ENCODE peak calls at places on chromosomes 3 and 15, in nine cellular contexts. T is DMS79 treated with DMSO at 0.1 percent for 48 hours; L is stimulated activated CD8-positive, alpha-beta memory T cell treated with anti-CD3 and anti-CD28 coated beads, Interleukin-4, amount 100 ng/mL, for 4 hours; U is hepatocyte; F is non-pigmented ciliary epithelial cell; P is activated T-helper 1 cell treated with Interleukin-2 at 50 U/mL for 16 hours; M is T-cell; Y is NCI-H1092 treated with DMSO at 0.1 percent for 48 hours; V is astrocyte. G is an unnamed sample.

GRCh38 chr3:39180546-39181346 is 11.6 kb downstream of the XIRP1 start:
- DNase-seq in V (peak), Y (peak), T (peak), P (peak), F (no peak), M (peak), L (peak), U (peak), G (peak)

GRCh38 chr3:73431136-73431933 is 193.4 kb downstream of the PDZRN3 start:
- DNase-seq in M (no peak), Y (peak), P (no peak), T (no peak), F (no peak), U (no peak), V (no peak), L (no peak), G (no peak)

GRCh38 chr3:52126036-52126435 is 28.2 kb downstream of the POC1A start:
- DNase-seq in L (no peak), F (no peak), T (no peak), M (no peak), Y (no peak), U (no peak), V (no peak), P (no peak), G (no peak)

GRCh38 chr3:71779674-71780377 is 5.1 kb downstream of the PROK2 start:
- DNase-seq in Y (no peak), M (no peak), T (no peak), L (no peak), F (no peak), U (no peak), P (no peak), V (no peak), G (no peak)

GRCh38 chr3:38247366-38248035 is 18.1 kb upstream of the SLC22A13 start:
- DNase-seq in P (no peak), M (no peak), U (peak), T (no peak), V (peak), Y (peak), L (no peak), F (peak), G (peak)

GRCh38 chr15:25775317-25775912 is 87.7 kb downstream of the ATP10A start:
- DNase-seq in T (no peak), U (peak), V (peak), M (no peak), Y (no peak), L (no peak), P (no peak), F (no peak), G (peak)

GRCh38 chr15:74251187-74251811 is 15.2 kb downstream of the CCDC33 start:
- DNase-seq in F (no peak), T (no peak), U (no peak), V (no peak), M (no peak), Y (no peak), P (no peak), L (no peak), G (no peak)

GRCh38 chr3:53269888-53270880 is 14.4 kb upstream of the TKT start:
- DNase-seq in T (peak), L (no peak), V (peak), F (peak), M (no peak), U (peak), Y (peak), P (no peak), G (peak)

GRCh38 chr3:138222316-138222715 is 35.2 kb downstream of the ARMC8 start:
- DNase-seq in T (no peak), V (no peak), U (no peak), L (no peak), Y (no peak), M (no peak), P (no peak), F (no peak), G (no peak)

GRCh38 chr3:149717391-149718056 is 34.8 kb downstream of the COMMD2 start:
- DNase-seq in P (no peak), V (peak), Y (peak), T (peak), L (no peak), M (no peak), F (peak), U (peak), G (peak)

GRCh38 chr3:64398431-64398830 is 173.2 kb upstream of the PRICKLE2 start:
- DNase-seq in M (no peak), V (peak), P (no peak), F (no peak), T (no peak), Y (no peak), U (no peak), L (no peak), G (peak)

GRCh38 chr3:71055602-71056001 is 527.9 kb downstream of the FOXP1 start:
- DNase-seq in P (no peak), V (peak), F (no peak), Y (no peak), M (no peak), T (no peak), U (no peak), L (no peak), G (peak)

GRCh38 chr3:156668073-156668763 is 6.2 kb upstream of the TIPARP start:
- DNase-seq in T (peak), Y (no peak), M (no peak), F (no peak), V (peak), L (no peak), P (no peak), U (no peak), G (peak)

GRCh38 chr3:39783730-39784129 is 25.7 kb upstream of the MYRIP start:
- DNase-seq in V (no peak), L (no peak), M (no peak), T (no peak), P (no peak), Y (no peak), U (no peak), F (no peak), G (no peak)

GRCh38 chr3:195850857-195851531 is 39.3 kb upstream of the MUC4 start:
- DNase-seq in U (peak), M (peak), V (peak), T (peak), F (peak), P (peak), Y (peak), L (peak), G (peak)

GRCh38 chr15:38458646-38459045 is 4.7 kb downstream of the FAM98B start:
- DNase-seq in U (no peak), F (no peak), V (no peak), P (no peak), Y (no peak), M (no peak), T (no peak), L (no peak), G (no peak)

GRCh38 chr15:69807752-69808151 is 290.0 kb downstream of the TLE3 start:
- DNase-seq in V (peak), T (no peak), U (peak), M (no peak), L (no peak), F (no peak), Y (no peak), P (no peak), G (no peak)

GRCh38 chr3:149145926-149146325 is 16.5 kb downstream of the HPS3 start:
- DNase-seq in F (no peak), T (no peak), U (no peak), M (no peak), Y (no peak), L (no peak), V (no peak), P (no peak), G (no peak)

GRCh38 chr3:48130321-48130881 is 57.8 kb downstream of the CDC25A start:
- DNase-seq in V (peak), L (no peak), T (peak), Y (no peak), F (peak), P (no peak), U (peak), M (no peak), G (peak)

GRCh38 chr3:132006605-132007204 is 28.1 kb downstream of the CPNE4 start:
- DNase-seq in U (peak), F (no peak), M (no peak), Y (peak), P (no peak), L (no peak), V (no peak), T (no peak), G (peak)

GRCh38 chr3:35639251-35640185 is at the start of gene ARPP21:
- DNase-seq in T (peak), U (peak), V (peak), P (no peak), F (no peak), Y (peak), L (no peak), M (no peak), G (no peak)

GRCh38 chr3:10983219-10983916 is 9.2 kb upstream of the SLC6A1 start:
- DNase-seq in M (no peak), L (no peak), P (no peak), F (peak), T (peak), U (peak), V (peak), Y (peak), G (no peak)

GRCh38 chr3:193971268-193971751 is 164.6 kb upstream of the HES1 start:
- DNase-seq in F (no peak), M (no peak), U (no peak), T (no peak), V (peak), Y (no peak), L (no peak), P (no peak), G (no peak)

GRCh38 chr15:58588096-58588495 is 156.3 kb downstream of the LIPC start:
- DNase-seq in M (no peak), T (no peak), Y (no peak), P (no peak), V (no peak), U (no peak), L (no peak), F (no peak), G (no peak)

GRCh38 chr15:85878866-85879265 is 84.1 kb upstream of the KLHL25 start:
- DNase-seq in U (no peak), Y (no peak), M (no peak), L (no peak), P (no peak), V (no peak), T (no peak), F (no peak), G (no peak)

GRCh38 chr3:1082024-1082633 is 10.7 kb upstream of the CNTN6 start:
- DNase-seq in M (no peak), F (no peak), P (no peak), V (peak), L (no peak), U (peak), T (no peak), Y (peak), G (peak)

GRCh38 chr3:194809382-194809781 is 123.7 kb downstream of the FAM43A start:
- DNase-seq in P (no peak), U (no peak), T (no peak), Y (no peak), L (no peak), V (no peak), M (no peak), F (no peak), G (no peak)

GRCh38 chr3:169091196-169091595 is 572.3 kb downstream of the MECOM start:
- DNase-seq in F (no peak), T (no peak), Y (no peak), M (no peak), P (no peak), L (no peak), U (no peak), V (peak), G (peak)

G was measured in fibroblast of the conjunctiva.